ENCODE peak calls at places on chromosome 19, in five cellular contexts. One of them, this sample, is unnamed.
A peak's percentile ranks its signal among the peaks of the same experiment; 100 is the strongest.

GRCh38 chr19:7516878-7517277 is 975 bp downstream of the ZNF358 start:
- DNase-seq in neural progenitor cell: no peak
- DNase-seq in tibial nerve: no peak
- DNase-seq in BE2C: no peak
- DNase-seq in aorta: no peak
- DNase-seq in this sample: no peak

GRCh38 chr19:48635966-48636858 is 967 bp downstream of the DBP start:
- DNase-seq in aorta: peak; percentile 80
- DNase-seq in tibial nerve: no peak
- DNase-seq in neural progenitor cell: peak; percentile 46
- DNase-seq in BE2C: no peak
- DNase-seq in this sample: no peak

GRCh38 chr19:33809960-33810359 is 13.3 kb downstream of the KCTD15 start:
- DNase-seq in BE2C: no peak
- DNase-seq in aorta: no peak
- DNase-seq in tibial nerve: no peak
- DNase-seq in neural progenitor cell: no peak
- DNase-seq in this sample: no peak

GRCh38 chr19:10431254-10431942 is 11.1 kb downstream of the PDE4A start:
- DNase-seq in tibial nerve: no peak
- DNase-seq in BE2C: no peak
- DNase-seq in neural progenitor cell: no peak
- DNase-seq in aorta: peak; percentile 72
- DNase-seq in this sample: peak; percentile 68

GRCh38 chr19:31174948-31175347 is 174.3 kb downstream of the TSHZ3 start:
- DNase-seq in tibial nerve: no peak
- DNase-seq in neural progenitor cell: peak; percentile 12
- DNase-seq in BE2C: no peak
- DNase-seq in aorta: peak; percentile 51
- DNase-seq in this sample: no peak

GRCh38 chr19:13764821-13765394 is 586 bp downstream of the MRI1 start:
- DNase-seq in BE2C: peak; percentile 46
- DNase-seq in aorta: no peak
- DNase-seq in neural progenitor cell: peak; percentile 46
- DNase-seq in tibial nerve: no peak
- DNase-seq in this sample: peak; percentile 15

GRCh38 chr19:5006821-5007220 is 37.9 kb downstream of the KDM4B start:
- DNase-seq in neural progenitor cell: no peak
- DNase-seq in aorta: no peak
- DNase-seq in BE2C: no peak
- DNase-seq in tibial nerve: no peak
- DNase-seq in this sample: no peak

GRCh38 chr19:7419153-7419552 is 69.7 kb downstream of the PEX11G start:
- DNase-seq in BE2C: no peak
- DNase-seq in neural progenitor cell: no peak
- DNase-seq in tibial nerve: no peak
- DNase-seq in aorta: no peak
- DNase-seq in this sample: no peak

GRCh38 chr19:45406957-45407375 is 522 bp downstream of the POLR1G start:
- DNase-seq in tibial nerve: no peak
- DNase-seq in aorta: no peak
- DNase-seq in neural progenitor cell: no peak
- DNase-seq in BE2C: no peak
- DNase-seq in this sample: no peak

GRCh38 chr19:50430888-50431342 is 1.8 kb upstream of the MYBPC2 start:
- DNase-seq in aorta: no peak
- DNase-seq in BE2C: no peak
- DNase-seq in tibial nerve: no peak
- DNase-seq in neural progenitor cell: peak; percentile 28
- DNase-seq in this sample: no peak

GRCh38 chr19:57850553-57851017 is 926 bp downstream of the ZNF587 start:
- DNase-seq in BE2C: peak; percentile 23
- DNase-seq in aorta: no peak
- DNase-seq in tibial nerve: no peak
- DNase-seq in neural progenitor cell: peak; percentile 56
- DNase-seq in this sample: no peak

GRCh38 chr19:38441660-38442348 is 8.3 kb downstream of the RYR1 start:
- DNase-seq in BE2C: no peak
- DNase-seq in tibial nerve: no peak
- DNase-seq in neural progenitor cell: peak; percentile 71
- DNase-seq in aorta: no peak
- DNase-seq in this sample: no peak

GRCh38 chr19:52638601-52639000 is 446 bp upstream of the ZNF83 start:
- DNase-seq in tibial nerve: no peak
- DNase-seq in aorta: peak; percentile 56
- DNase-seq in BE2C: peak; percentile 8
- DNase-seq in neural progenitor cell: no peak
- DNase-seq in this sample: peak; percentile 1

GRCh38 chr19:21482863-21483276 is 22.5 kb upstream of the ZNF429 start:
- DNase-seq in BE2C: peak; percentile 67
- DNase-seq in aorta: peak; percentile 89
- DNase-seq in neural progenitor cell: peak; percentile 26
- DNase-seq in tibial nerve: no peak
- DNase-seq in this sample: peak; percentile 55

GRCh38 chr19:28980236-28980868 is 232.6 kb downstream of the UQCRFS1 start:
- DNase-seq in neural progenitor cell: no peak
- DNase-seq in BE2C: no peak
- DNase-seq in tibial nerve: no peak
- DNase-seq in aorta: no peak
- DNase-seq in this sample: no peak

GRCh38 chr19:55358943-55359908 is 3.8 kb downstream of the GARIN5B start:
- DNase-seq in tibial nerve: no peak
- DNase-seq in aorta: no peak
- DNase-seq in BE2C: peak; percentile 67
- DNase-seq in neural progenitor cell: no peak
- DNase-seq in this sample: no peak

DNA sequence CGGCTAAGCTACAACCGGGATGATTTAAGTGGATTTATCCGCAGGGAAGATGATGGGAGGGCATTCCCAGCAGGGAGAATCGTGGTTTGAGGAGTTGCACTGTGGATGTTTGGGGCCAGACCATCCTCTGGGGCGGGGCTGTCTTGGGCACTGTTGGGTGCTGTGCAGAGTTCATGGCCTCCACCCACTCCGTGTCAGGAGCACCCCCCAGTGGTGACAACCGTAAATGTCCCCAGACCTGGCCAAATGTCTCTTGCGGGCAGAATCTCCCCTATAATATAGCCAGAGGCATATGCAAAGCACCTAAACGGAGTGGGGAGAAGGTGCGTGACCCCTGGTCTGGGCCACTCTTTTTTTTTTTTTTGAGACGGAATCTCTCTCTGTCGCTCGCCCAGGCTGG is 40.2 kb downstream of the SMIM24 start:
- DNase-seq in aorta: peak; percentile 70
- DNase-seq in neural progenitor cell: peak; percentile 50
- DNase-seq in tibial nerve: no peak
- DNase-seq in BE2C: peak; percentile 64
- DNase-seq in this sample: peak; percentile 29
- H3K36me3 ChIP-seq in aorta: no peaks in the 10 kb centered on the region
- H3K36me3 ChIP-seq in neural progenitor cell: no peaks in the 10 kb centered on the region
- H3K36me3 ChIP-seq in tibial nerve: no peaks in the 10 kb centered on the region
- H3K36me3 ChIP-seq in BE2C: peaks cover 18% of the 10 kb centered on the region
- H3K36me3 ChIP-seq in this sample: no peaks in the 10 kb centered on the region

GRCh38 chr19:46990998-46991676 is 28.5 kb upstream of the NPAS1 start:
- DNase-seq in aorta: peak; percentile 87
- DNase-seq in neural progenitor cell: peak; percentile 93
- DNase-seq in BE2C: peak; percentile 81
- DNase-seq in tibial nerve: peak; percentile 78
- DNase-seq in this sample: peak; percentile 30
- H3K36me3 ChIP-seq in aorta: no peaks in the 10 kb centered on the region
- H3K36me3 ChIP-seq in neural progenitor cell: peaks cover 4% of the 10 kb centered on the region
- H3K36me3 ChIP-seq in BE2C: peaks cover 43% of the 10 kb centered on the region
- H3K36me3 ChIP-seq in tibial nerve: no peaks in the 10 kb centered on the region
- H3K36me3 ChIP-seq in this sample: peaks cover 56% of the 10 kb centered on the region

GRCh38 chr19:6216236-6216995 is 63.4 kb downstream of the MLLT1 start:
- DNase-seq in aorta: peak; percentile 45
- DNase-seq in neural progenitor cell: no peak
- DNase-seq in BE2C: peak; percentile 12
- DNase-seq in tibial nerve: no peak
- DNase-seq in this sample: no peak

GRCh38 chr19:6215701-6216235 is 64.0 kb downstream of the MLLT1 start:
- DNase-seq in neural progenitor cell: no peak
- DNase-seq in BE2C: no peak
- DNase-seq in aorta: peak; percentile 38
- DNase-seq in tibial nerve: no peak
- DNase-seq in this sample: no peak

GRCh38 chr19:6213266-6213595 is 66.5 kb downstream of the MLLT1 start:
- DNase-seq in BE2C: no peak
- DNase-seq in aorta: peak; percentile 43
- DNase-seq in neural progenitor cell: no peak
- DNase-seq in tibial nerve: no peak
- DNase-seq in this sample: no peak

GRCh38 chr19:6213696-6214585 is 65.8 kb downstream of the MLLT1 start:
- DNase-seq in aorta: no peak
- DNase-seq in BE2C: peak; percentile 4
- DNase-seq in tibial nerve: no peak
- DNase-seq in neural progenitor cell: no peak
- DNase-seq in this sample: no peak

DNA sequence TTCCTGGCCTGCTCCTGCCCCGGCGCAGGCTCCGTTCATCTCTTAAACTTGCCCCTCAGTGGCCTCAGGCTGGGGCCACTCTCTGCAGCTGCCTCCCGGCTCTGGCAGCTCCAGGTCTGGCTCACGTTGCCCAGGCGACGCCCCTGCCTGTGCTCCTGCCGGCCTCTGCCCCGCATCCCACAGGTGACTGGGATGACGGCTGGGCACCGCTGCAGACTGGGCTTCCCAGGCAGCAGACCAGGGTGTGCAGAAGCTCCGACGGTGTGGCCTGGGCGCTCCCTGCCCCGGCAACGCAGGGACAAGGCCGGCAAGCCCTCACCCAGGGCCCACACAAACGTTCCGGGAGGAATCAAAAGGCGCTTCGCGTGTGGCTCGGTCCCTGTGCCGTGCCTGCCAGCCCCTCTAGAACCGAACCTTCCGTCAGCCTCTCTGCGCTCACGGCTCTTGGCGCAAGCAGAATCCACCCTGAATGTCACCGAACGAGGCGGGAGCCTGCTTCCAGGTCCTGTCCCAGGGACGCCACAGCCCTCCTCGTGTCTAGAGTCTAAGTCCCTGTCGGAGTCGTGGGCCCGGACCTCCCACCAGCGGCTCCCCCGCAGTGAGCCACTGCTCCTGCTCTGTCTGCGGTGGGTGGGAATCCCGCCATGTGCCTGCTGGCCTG is 64.8 kb downstream of the MLLT1 start:
- DNase-seq in tibial nerve: no peak
- DNase-seq in aorta: peak; percentile 42
- DNase-seq in neural progenitor cell: no peak
- DNase-seq in BE2C: no peak
- DNase-seq in this sample: no peak
- H3K36me3 ChIP-seq in tibial nerve: no peaks in the 10 kb centered on the region
- H3K36me3 ChIP-seq in aorta: peaks cover 2% of the 10 kb centered on the region
- H3K36me3 ChIP-seq in neural progenitor cell: no peaks in the 10 kb centered on the region
- H3K36me3 ChIP-seq in BE2C: peaks cover 56% of the 10 kb centered on the region
- H3K36me3 ChIP-seq in this sample: peaks cover 33% of the 10 kb centered on the region

GRCh38 chr19:35500611-35501010 is 10.3 kb upstream of the KRTDAP start:
- DNase-seq in aorta: no peak
- DNase-seq in neural progenitor cell: no peak
- DNase-seq in tibial nerve: no peak
- DNase-seq in BE2C: no peak
- DNase-seq in this sample: no peak

GRCh38 chr19:35505956-35506355 is 7.5 kb downstream of the DMKN start:
- DNase-seq in BE2C: no peak
- DNase-seq in tibial nerve: no peak
- DNase-seq in aorta: no peak
- DNase-seq in neural progenitor cell: no peak
- DNase-seq in this sample: no peak

GRCh38 chr19:35498984-35499383 is 8.7 kb upstream of the KRTDAP start:
- DNase-seq in aorta: no peak
- DNase-seq in neural progenitor cell: no peak
- DNase-seq in tibial nerve: no peak
- DNase-seq in BE2C: no peak
- DNase-seq in this sample: no peak

GRCh38 chr19:35501684-35502083 is 11.4 kb upstream of the KRTDAP start:
- DNase-seq in BE2C: no peak
- DNase-seq in aorta: no peak
- DNase-seq in neural progenitor cell: no peak
- DNase-seq in tibial nerve: no peak
- DNase-seq in this sample: no peak

GRCh38 chr19:35502751-35503150 is 10.7 kb downstream of the DMKN start:
- DNase-seq in BE2C: no peak
- DNase-seq in aorta: no peak
- DNase-seq in tibial nerve: no peak
- DNase-seq in neural progenitor cell: no peak
- DNase-seq in this sample: no peak
- H3K36me3 ChIP-seq in BE2C: no peaks in the 10 kb centered on the region
- H3K36me3 ChIP-seq in aorta: no peaks in the 10 kb centered on the region
- H3K36me3 ChIP-seq in tibial nerve: no peaks in the 10 kb centered on the region
- H3K36me3 ChIP-seq in neural progenitor cell: no peaks in the 10 kb centered on the region
- H3K36me3 ChIP-seq in this sample: no peaks in the 10 kb centered on the region

DNA sequence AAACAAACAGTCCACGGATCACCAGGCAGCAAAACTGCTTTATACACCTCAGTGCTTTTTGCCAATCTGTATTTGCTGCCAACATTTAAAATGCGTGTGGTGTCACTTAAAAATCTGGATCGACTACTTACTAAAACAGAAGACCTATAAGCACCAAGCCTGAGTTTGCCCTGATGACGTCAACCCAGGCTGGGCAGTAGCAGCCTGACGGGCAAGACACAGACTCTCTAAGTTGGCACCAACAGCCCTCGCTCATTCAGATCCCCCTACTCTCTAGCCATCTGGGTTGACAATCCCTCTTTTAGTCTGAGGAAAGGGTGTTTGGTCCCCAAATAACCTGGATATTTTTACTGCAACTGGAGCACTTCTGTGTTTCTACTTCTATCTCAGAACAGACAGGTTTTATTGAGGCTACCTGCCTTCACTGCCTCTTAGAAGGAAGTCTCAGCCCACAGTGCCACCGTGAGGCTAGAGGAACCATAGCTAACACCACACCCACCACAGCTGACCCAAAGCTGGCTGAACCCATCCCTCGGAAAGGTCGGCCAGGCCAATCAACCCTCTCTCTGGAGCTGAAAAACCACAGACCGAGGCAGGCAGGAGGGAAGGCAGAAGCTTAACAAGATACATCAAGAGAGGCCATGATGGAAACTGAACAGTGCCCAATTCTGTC is 6.9 kb downstream of the SUGP2 start:
- DNase-seq in aorta: no peak
- DNase-seq in BE2C: no peak
- DNase-seq in tibial nerve: no peak
- DNase-seq in neural progenitor cell: peak; percentile 7
- DNase-seq in this sample: no peak
- H3K36me3 ChIP-seq in aorta: peaks cover 6% of the 10 kb centered on the region
- H3K36me3 ChIP-seq in BE2C: peaks cover 86% of the 10 kb centered on the region
- H3K36me3 ChIP-seq in tibial nerve: peaks cover 19% of the 10 kb centered on the region
- H3K36me3 ChIP-seq in neural progenitor cell: no peaks in the 10 kb centered on the region
- H3K36me3 ChIP-seq in this sample: peaks cover 48% of the 10 kb centered on the region

GRCh38 chr19:46608178-46608577 is 7.0 kb downstream of the CALM3 start:
- DNase-seq in BE2C: no peak
- DNase-seq in neural progenitor cell: no peak
- DNase-seq in aorta: no peak
- DNase-seq in tibial nerve: peak; percentile 3
- DNase-seq in this sample: no peak
- H3K36me3 ChIP-seq in BE2C: peaks cover 55% of the 10 kb centered on the region
- H3K36me3 ChIP-seq in neural progenitor cell: no peaks in the 10 kb centered on the region
- H3K36me3 ChIP-seq in aorta: no peaks in the 10 kb centered on the region
- H3K36me3 ChIP-seq in tibial nerve: peaks cover 8% of the 10 kb centered on the region
- H3K36me3 ChIP-seq in this sample: peaks cover 51% of the 10 kb centered on the region

This sample was measured in effector memory CD4-positive, alpha-beta T cell.